ENCODE peak calls at places on chromosomes 6 and 20, in four cellular contexts. J, Z, B and G are unnamed samples.

GRCh38 chr20:26347396-26347795 is 650.7 kb upstream of the ZNF337 start:
- DNase-seq in J (no peak), Z (no peak), B (no peak), G (no peak)

GRCh38 chr6:47741807-47742206 is 40.0 kb upstream of the OPN5 start:
- DNase-seq in J (no peak), Z (peak), B (no peak), G (peak)

GRCh38 chr20:49620364-49621240 is 52.7 kb upstream of the PTGIS start:
- DNase-seq in J (no peak), Z (no peak), B (no peak), G (no peak)

GRCh38 chr6:64050586-64050985 is 415.0 kb downstream of the PHF3 start:
- DNase-seq in J (no peak), Z (no peak), B (no peak), G (no peak)

GRCh38 chr20:2109425-2110210 is 8.0 kb downstream of the STK35 start:
- DNase-seq in J (peak), Z (no peak), B (no peak), G (no peak)

GRCh38 chr6:43021270-43022047 is at the start of gene RRP36:
- DNase-seq in J (peak), Z (no peak), B (peak), G (no peak)

GRCh38 chr6:157608221-157609075 is 214.6 kb upstream of the SNX9 start:
- DNase-seq in J (no peak), Z (no peak), B (no peak), G (no peak)

GRCh38 chr6:132253906-132254305 is 147.4 kb downstream of the MOXD1 start:
- DNase-seq in J (no peak), Z (no peak), B (no peak), G (no peak)

GRCh38 chr20:18537651-18538050 is 29.6 kb upstream of the SMIM26 start:
- DNase-seq in J (no peak), Z (no peak), B (no peak), G (no peak)

GRCh38 chr20:44643596-44644383 is 7.7 kb downstream of the ADA start:
- DNase-seq in J (no peak), Z (peak), B (peak), G (no peak)

GRCh38 chr20:46312075-46312944 is 4.0 kb upstream of the CDH22 start:
- DNase-seq in J (peak), Z (no peak), B (peak), G (no peak)

GRCh38 chr6:135116566-135116965 is 61.9 kb upstream of the HBS1L start:
- DNase-seq in J (no peak), Z (no peak), B (no peak), G (no peak)

GRCh38 chr6:113461153-113461897 is 395.8 kb upstream of the MARCKS start:
- DNase-seq in J (no peak), Z (no peak), B (peak), G (no peak)

GRCh38 chr6:23419046-23419445 is 707.0 kb upstream of the NRSN1 start:
- DNase-seq in J (no peak), Z (no peak), B (no peak), G (no peak)

GRCh38 chr20:1370548-1371110 is 22.2 kb downstream of the FKBP1A start:
- DNase-seq in J (no peak), Z (no peak), B (no peak), G (no peak)

GRCh38 chr6:138477913-138478539 is 21.3 kb downstream of the NHSL1 start:
- DNase-seq in J (no peak), Z (no peak), B (no peak), G (no peak)

GRCh38 chr6:34110610-34111009 is 35.3 kb downstream of the GRM4 start:
- DNase-seq in J (no peak), Z (no peak), B (no peak), G (no peak)

GRCh38 chr6:159093608-159094443 is 49.0 kb upstream of the TAGAP start:
- DNase-seq in J (no peak), Z (no peak), B (no peak), G (no peak)

GRCh38 chr6:140485740-140486467 is 1111.5 kb upstream of the CITED2 start:
- DNase-seq in J (peak), Z (peak), B (no peak), G (peak)

GRCh38 chr6:582370-582769 is 74.5 kb downstream of the HUS1B start:
- DNase-seq in J (no peak), Z (no peak), B (peak), G (no peak)

GRCh38 chr6:98054453-98054852 is 771.4 kb upstream of the MMS22L start:
- DNase-seq in J (no peak), Z (no peak), B (no peak), G (no peak)

GRCh38 chr6:52124126-52125121 is 37.0 kb upstream of the PKHD1 start:
- DNase-seq in J (no peak), Z (no peak), B (peak), G (no peak)

GRCh38 chr6:70592391-70593117 is 25.8 kb downstream of the SDHAF4 start:
- DNase-seq in J (no peak), Z (no peak), B (peak), G (no peak)

GRCh38 chr6:37131104-37131959 is 38.6 kb upstream of the PIM1 start:
- DNase-seq in J (no peak), Z (no peak), B (peak), G (no peak)

GRCh38 chr20:9068896-9069663 is at the start of gene PLCB4:
- DNase-seq in J (peak), Z (no peak), B (no peak), G (no peak)

GRCh38 chr6:46652232-46652602 is 401 bp downstream of the CYP39A1 start:
- DNase-seq in J (no peak), Z (no peak), B (no peak), G (no peak)

GRCh38 chr6:20534906-20535305 is 649 bp downstream of the CDKAL1 start:
- DNase-seq in J (no peak), Z (no peak), B (no peak), G (no peak)

GRCh38 chr6:20538131-20538662 is 3.9 kb downstream of the CDKAL1 start:
- DNase-seq in J (no peak), Z (no peak), B (no peak), G (no peak)

GRCh38 chr6:20533746-20534294 is 437 bp upstream of the CDKAL1 start:
- DNase-seq in J (no peak), Z (no peak), B (no peak), G (no peak)

GRCh38 chr6:20532881-20533280 is 1.4 kb upstream of the CDKAL1 start:
- DNase-seq in J (no peak), Z (no peak), B (no peak), G (no peak)

DNA sequence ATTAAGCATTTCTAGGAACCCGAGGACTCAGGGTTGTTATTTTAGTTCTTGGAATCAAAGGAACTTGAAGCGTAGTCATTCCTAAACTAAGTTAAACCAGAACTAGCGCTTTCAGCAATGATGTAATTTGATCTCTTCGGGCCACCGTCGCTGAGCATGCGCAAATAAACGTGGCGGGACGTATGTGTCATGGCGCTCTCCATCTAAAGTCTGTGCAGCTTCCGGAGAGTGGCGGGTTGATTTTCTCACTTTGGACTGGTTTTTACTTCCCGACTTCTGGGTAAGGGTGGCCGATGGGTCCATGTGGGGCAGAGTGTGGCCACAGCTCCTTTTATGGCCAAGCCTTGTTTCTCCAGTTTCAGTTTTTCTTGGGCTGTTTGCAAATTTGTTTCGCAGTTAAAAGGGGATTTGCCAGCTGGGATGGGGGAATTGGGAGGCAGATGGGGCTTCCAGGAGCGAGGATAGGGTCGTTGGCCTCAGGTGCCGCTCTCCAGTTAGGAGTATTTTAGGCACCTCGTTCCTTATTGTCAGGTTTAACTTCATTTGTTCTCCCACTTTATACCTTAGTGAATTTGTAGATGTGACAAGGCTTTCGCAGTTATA is at the start of gene CDKAL1:
- DNase-seq in J (peak), Z (peak), B (peak), G (peak)
- TF ChIP-seq TCF7L2 in J (peak), Z (peak), B (no peak), G (peak)

GRCh38 chr6:111852704-111853103 is 20.5 kb downstream of the FYN start:
- DNase-seq in J (no peak), Z (no peak), B (peak), G (no peak)
- TF ChIP-seq TCF7L2 in J (no peak), Z (no peak), B (no peak), G (no peak)

GRCh38 chr6:75207211-75207984 is 1.5 kb upstream of the COL12A1 start:
- DNase-seq in J (no peak), Z (no peak), B (no peak), G (no peak)

GRCh38 chr6:75204222-75204958 is 1.5 kb downstream of the COL12A1 start:
- DNase-seq in J (peak), Z (no peak), B (peak), G (peak)

GRCh38 chr6:75204959-75205775 is 686 bp downstream of the COL12A1 start:
- DNase-seq in J (no peak), Z (no peak), B (no peak), G (no peak)

GRCh38 chr6:75206338-75207210 is 721 bp upstream of the COL12A1 start:
- DNase-seq in J (no peak), Z (no peak), B (no peak), G (no peak)

GRCh38 chr6:75205776-75206334 is at the start of gene COL12A1:
- DNase-seq in J (no peak), Z (no peak), B (no peak), G (peak)
- TF ChIP-seq TCF7L2 in J (no peak), Z (no peak), B (no peak), G (no peak)

DNA sequence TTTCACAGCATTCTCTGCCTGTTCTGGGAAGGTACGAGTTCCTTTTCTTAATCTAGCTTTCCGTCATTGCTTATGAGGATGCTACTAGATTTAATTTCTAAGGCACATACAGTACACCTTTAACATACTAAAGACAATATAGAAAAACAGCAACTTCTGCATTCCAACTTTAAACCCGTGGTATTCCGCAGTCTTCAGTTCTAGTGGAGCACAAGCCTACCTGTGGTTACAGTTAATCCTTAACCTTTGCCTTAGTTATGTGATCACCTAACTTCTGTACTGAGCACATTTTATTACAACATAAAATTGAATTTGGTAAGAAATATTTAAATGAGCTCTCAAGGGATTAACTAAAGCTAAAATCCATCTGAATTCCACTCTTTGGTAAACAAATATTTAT is 289.5 kb downstream of the BTBD9 start:
- DNase-seq in J (no peak), Z (no peak), B (no peak), G (no peak)
- TF ChIP-seq TCF7L2 in J (no peak), Z (no peak), B (no peak), G (no peak)

GRCh38 chr20:37566590-37567330 is 39.1 kb upstream of the BLCAP start:
- DNase-seq in J (no peak), Z (no peak), B (no peak), G (no peak)

GRCh38 chr20:37567331-37567665 is 39.6 kb upstream of the BLCAP start:
- DNase-seq in J (no peak), Z (no peak), B (no peak), G (no peak)

GRCh38 chr20:37570419-37570818 is 42.7 kb upstream of the BLCAP start:
- DNase-seq in J (no peak), Z (no peak), B (no peak), G (no peak)

GRCh38 chr20:37565134-37565811 is 37.6 kb upstream of the BLCAP start:
- DNase-seq in J (no peak), Z (no peak), B (no peak), G (no peak)

DNA sequence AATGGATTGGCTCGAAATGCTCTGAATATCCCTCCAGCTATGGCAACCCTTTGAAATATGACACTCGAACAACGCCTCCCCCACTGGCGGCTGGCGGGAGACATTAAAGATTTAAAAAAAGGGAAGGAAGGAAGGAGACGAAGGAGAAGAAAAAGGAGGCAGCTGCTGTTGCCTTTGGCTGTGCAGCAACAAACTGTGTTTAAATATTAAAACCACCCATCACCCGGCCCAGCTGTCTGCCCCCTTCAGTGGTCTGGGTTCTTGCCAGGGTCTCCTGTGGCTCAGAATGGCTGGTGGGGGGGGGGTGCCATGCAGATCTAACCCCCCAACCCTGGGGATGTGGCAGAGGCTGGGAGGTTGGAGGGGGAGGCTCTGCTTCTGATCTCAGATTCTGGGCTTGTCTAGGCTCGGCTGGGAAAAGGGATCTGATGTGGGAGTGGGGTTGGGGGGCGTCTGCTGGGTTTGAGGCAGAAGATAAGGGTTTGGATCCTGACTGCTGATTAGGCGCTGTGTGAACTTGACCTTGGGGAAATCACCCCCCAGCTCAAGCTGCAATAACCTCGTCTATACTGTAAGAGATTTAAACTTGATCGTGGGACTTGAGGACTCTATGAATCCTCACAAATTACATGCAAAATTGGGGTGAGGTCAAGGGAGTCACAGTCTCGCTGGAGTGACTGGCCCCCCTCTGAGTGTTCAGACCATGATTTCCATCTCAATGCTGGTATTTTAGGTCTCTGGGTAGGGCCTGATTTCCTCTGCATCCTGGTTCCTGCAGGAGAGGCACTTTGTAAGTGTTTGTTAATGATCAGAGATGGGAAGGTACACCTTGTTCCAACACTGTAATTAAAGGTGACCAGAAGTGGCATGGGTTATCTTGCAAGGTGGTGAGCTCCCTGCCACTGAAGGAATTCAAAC is 40.3 kb upstream of the BLCAP start:
- DNase-seq in J (peak), Z (no peak), B (no peak), G (no peak)
- TF ChIP-seq TCF7L2 in J (no peak), Z (no peak), B (no peak), G (peak)